ENCODE peak calls at places on chromosomes 7 and 10, in eight cellular contexts. One of them, this sample, is unnamed.

GRCh38 chr7:25739096-25739495 is 412.9 kb upstream of the NFE2L3 start:
- DNase-seq in AG09309: no peak
- DNase-seq in coronary artery: no peak
- DNase-seq in uterus: no peak
- DNase-seq in HepG2: no peak
- DNase-seq in Calu3: no peak
- DNase-seq in endothelial cell: no peak
- DNase-seq in gastrocnemius medialis: no peak
- DNase-seq in this sample: no peak

GRCh38 chr10:130500251-130501000 is 364.2 kb downstream of the GLRX3 start:
- DNase-seq in HepG2: no peak
- DNase-seq in Calu3: no peak
- DNase-seq in coronary artery: peak; percentile 65
- DNase-seq in AG09309: no peak
- DNase-seq in uterus: no peak
- DNase-seq in endothelial cell: no peak
- DNase-seq in gastrocnemius medialis: no peak
- DNase-seq in this sample: no peak

GRCh38 chr10:118036281-118036875 is 10.4 kb downstream of the RAB11FIP2 start:
- DNase-seq in coronary artery: no peak
- DNase-seq in AG09309: peak; percentile 23
- DNase-seq in HepG2: no peak
- DNase-seq in uterus: no peak
- DNase-seq in gastrocnemius medialis: no peak
- DNase-seq in endothelial cell: no peak
- DNase-seq in Calu3: no peak
- DNase-seq in this sample: no peak

GRCh38 chr10:68067508-68067907 is 7.6 kb downstream of the HERC4 start:
- DNase-seq in endothelial cell: no peak
- DNase-seq in HepG2: no peak
- DNase-seq in gastrocnemius medialis: no peak
- DNase-seq in coronary artery: no peak
- DNase-seq in AG09309: no peak
- DNase-seq in uterus: no peak
- DNase-seq in Calu3: no peak
- DNase-seq in this sample: no peak

GRCh38 chr10:132054564-132054963 is 11.2 kb upstream of the JAKMIP3 start:
- DNase-seq in HepG2: no peak
- DNase-seq in AG09309: no peak
- DNase-seq in Calu3: no peak
- DNase-seq in coronary artery: no peak
- DNase-seq in endothelial cell: peak; percentile 53
- DNase-seq in uterus: no peak
- DNase-seq in gastrocnemius medialis: no peak
- DNase-seq in this sample: no peak

GRCh38 chr7:29239638-29240037 is 45.1 kb downstream of the CHN2 start:
- DNase-seq in endothelial cell: no peak
- DNase-seq in HepG2: no peak
- DNase-seq in uterus: no peak
- DNase-seq in AG09309: no peak
- DNase-seq in gastrocnemius medialis: no peak
- DNase-seq in Calu3: peak; percentile 67
- DNase-seq in coronary artery: no peak
- DNase-seq in this sample: no peak

GRCh38 chr10:15084502-15084922 is 4.1 kb downstream of the ACBD7 start:
- DNase-seq in Calu3: peak; percentile 67
- DNase-seq in gastrocnemius medialis: no peak
- DNase-seq in uterus: peak; percentile 35
- DNase-seq in coronary artery: no peak
- DNase-seq in endothelial cell: no peak
- DNase-seq in AG09309: peak; percentile 92
- DNase-seq in HepG2: peak; percentile 98
- DNase-seq in this sample: peak; percentile 94

GRCh38 chr10:75110006-75110632 is 1.3 kb upstream of the SAMD8 start:
- DNase-seq in coronary artery: no peak
- DNase-seq in gastrocnemius medialis: no peak
- DNase-seq in AG09309: no peak
- DNase-seq in endothelial cell: no peak
- DNase-seq in HepG2: no peak
- DNase-seq in Calu3: no peak
- DNase-seq in uterus: no peak
- DNase-seq in this sample: no peak

GRCh38 chr7:150926066-150926465 is 52.1 kb downstream of the KCNH2 start:
- DNase-seq in Calu3: no peak
- DNase-seq in HepG2: no peak
- DNase-seq in gastrocnemius medialis: no peak
- DNase-seq in uterus: no peak
- DNase-seq in coronary artery: peak; percentile 49
- DNase-seq in endothelial cell: no peak
- DNase-seq in AG09309: no peak
- DNase-seq in this sample: no peak

GRCh38 chr10:103067951-103068350 is 125.1 kb downstream of the NT5C2 start:
- DNase-seq in HepG2: no peak
- DNase-seq in uterus: no peak
- DNase-seq in endothelial cell: no peak
- DNase-seq in gastrocnemius medialis: no peak
- DNase-seq in AG09309: no peak
- DNase-seq in Calu3: no peak
- DNase-seq in coronary artery: no peak
- DNase-seq in this sample: no peak

GRCh38 chr7:46202379-46202778 is 281.3 kb upstream of the IGFBP3 start:
- DNase-seq in Calu3: no peak
- DNase-seq in gastrocnemius medialis: no peak
- DNase-seq in HepG2: no peak
- DNase-seq in coronary artery: no peak
- DNase-seq in endothelial cell: no peak
- DNase-seq in AG09309: no peak
- DNase-seq in uterus: no peak
- DNase-seq in this sample: peak; percentile 49

GRCh38 chr10:23439920-23440875 is 1.3 kb downstream of the OTUD1 start:
- DNase-seq in gastrocnemius medialis: no peak
- DNase-seq in coronary artery: peak; percentile 78
- DNase-seq in Calu3: peak; percentile 35
- DNase-seq in HepG2: no peak
- DNase-seq in endothelial cell: peak; percentile 20
- DNase-seq in AG09309: peak; percentile 3
- DNase-seq in uterus: peak; percentile 28
- DNase-seq in this sample: peak; percentile 46

GRCh38 chr7:441713-442421 is 77.8 kb downstream of the PDGFA start:
- DNase-seq in endothelial cell: no peak
- DNase-seq in AG09309: no peak
- DNase-seq in coronary artery: no peak
- DNase-seq in gastrocnemius medialis: peak; percentile 73
- DNase-seq in uterus: no peak
- DNase-seq in HepG2: no peak
- DNase-seq in Calu3: no peak
- DNase-seq in this sample: no peak

GRCh38 chr10:82256275-82256674 is 381.3 kb downstream of the NRG3 start:
- DNase-seq in HepG2: no peak
- DNase-seq in coronary artery: no peak
- DNase-seq in Calu3: no peak
- DNase-seq in uterus: no peak
- DNase-seq in AG09309: no peak
- DNase-seq in gastrocnemius medialis: no peak
- DNase-seq in endothelial cell: no peak
- DNase-seq in this sample: no peak

GRCh38 chr7:2066251-2066919 is 166.4 kb downstream of the MAD1L1 start:
- DNase-seq in Calu3: no peak
- DNase-seq in gastrocnemius medialis: no peak
- DNase-seq in uterus: no peak
- DNase-seq in coronary artery: no peak
- DNase-seq in HepG2: no peak
- DNase-seq in AG09309: no peak
- DNase-seq in endothelial cell: no peak
- DNase-seq in this sample: no peak

GRCh38 chr7:39703143-39703542 is 79.8 kb downstream of the RALA start:
- DNase-seq in coronary artery: no peak
- DNase-seq in uterus: no peak
- DNase-seq in Calu3: no peak
- DNase-seq in AG09309: no peak
- DNase-seq in HepG2: no peak
- DNase-seq in gastrocnemius medialis: no peak
- DNase-seq in endothelial cell: no peak
- DNase-seq in this sample: no peak

GRCh38 chr10:129501652-129502436 is 34.8 kb downstream of the MGMT start:
- DNase-seq in gastrocnemius medialis: no peak
- DNase-seq in AG09309: no peak
- DNase-seq in coronary artery: no peak
- DNase-seq in Calu3: no peak
- DNase-seq in HepG2: no peak
- DNase-seq in uterus: no peak
- DNase-seq in endothelial cell: no peak
- DNase-seq in this sample: no peak

GRCh38 chr7:77674878-77675277 is 21.4 kb upstream of the RSBN1L start:
- DNase-seq in gastrocnemius medialis: no peak
- DNase-seq in Calu3: peak; percentile 57
- DNase-seq in AG09309: no peak
- DNase-seq in coronary artery: no peak
- DNase-seq in uterus: no peak
- DNase-seq in HepG2: no peak
- DNase-seq in endothelial cell: no peak
- DNase-seq in this sample: peak; percentile 58

GRCh38 chr10:95480102-95480900 is 80.9 kb downstream of the SORBS1 start:
- DNase-seq in uterus: peak; percentile 51
- DNase-seq in HepG2: no peak
- DNase-seq in gastrocnemius medialis: no peak
- DNase-seq in endothelial cell: peak; percentile 61
- DNase-seq in Calu3: no peak
- DNase-seq in coronary artery: no peak
- DNase-seq in AG09309: no peak
- DNase-seq in this sample: no peak

GRCh38 chr7:118573065-118573464 is 348.6 kb downstream of the ANKRD7 start:
- DNase-seq in AG09309: no peak
- DNase-seq in coronary artery: no peak
- DNase-seq in uterus: no peak
- DNase-seq in gastrocnemius medialis: peak; percentile 26
- DNase-seq in endothelial cell: no peak
- DNase-seq in HepG2: no peak
- DNase-seq in Calu3: no peak
- DNase-seq in this sample: no peak

GRCh38 chr7:90582164-90582563 is 14.0 kb upstream of the CDK14 start:
- DNase-seq in HepG2: no peak
- DNase-seq in endothelial cell: no peak
- DNase-seq in Calu3: no peak
- DNase-seq in gastrocnemius medialis: no peak
- DNase-seq in AG09309: no peak
- DNase-seq in coronary artery: no peak
- DNase-seq in uterus: no peak
- DNase-seq in this sample: no peak

DNA sequence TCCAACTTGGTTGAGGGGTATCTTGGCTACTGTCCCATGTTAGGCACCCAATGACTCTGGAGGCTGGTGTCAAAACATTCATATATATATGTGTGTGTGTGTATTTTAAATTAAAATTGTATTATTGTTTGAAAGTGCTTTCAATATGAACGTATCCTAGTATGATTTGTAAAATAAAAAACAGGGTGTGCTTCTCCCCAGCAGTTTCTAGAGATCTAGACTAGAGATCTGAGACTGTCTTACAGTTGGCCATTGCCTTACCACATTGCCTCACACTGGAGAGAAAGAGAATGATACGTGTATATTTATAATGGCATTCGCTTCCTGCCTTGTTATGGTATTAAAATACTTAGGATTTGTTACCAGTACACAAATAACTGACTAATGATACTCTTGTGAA is 1.2 kb downstream of the BAG3 start:
- DNase-seq in AG09309: peak; percentile 48
- DNase-seq in endothelial cell: no peak
- DNase-seq in Calu3: peak; percentile 5
- DNase-seq in coronary artery: no peak
- DNase-seq in uterus: no peak
- DNase-seq in gastrocnemius medialis: no peak
- DNase-seq in HepG2: peak; percentile 35
- DNase-seq in this sample: peak; percentile 78
- TF ChIP-seq CTCF in AG09309: peak; percentile 22
- TF ChIP-seq CTCF in endothelial cell: no peak
- TF ChIP-seq CTCF in Calu3: no peak
- TF ChIP-seq CTCF in coronary artery: no peak
- TF ChIP-seq CTCF in uterus: no peak
- TF ChIP-seq CTCF in gastrocnemius medialis: no peak
- TF ChIP-seq CTCF in HepG2: peak; percentile 43
- TF ChIP-seq CTCF in this sample: peak; percentile 49

GRCh38 chr7:4226166-4226857 is 455.8 kb upstream of the FOXK1 start:
- DNase-seq in uterus: no peak
- DNase-seq in endothelial cell: no peak
- DNase-seq in HepG2: peak; percentile 8
- DNase-seq in Calu3: no peak
- DNase-seq in gastrocnemius medialis: no peak
- DNase-seq in coronary artery: no peak
- DNase-seq in AG09309: no peak
- DNase-seq in this sample: no peak
- TF ChIP-seq CTCF in uterus: no peak
- TF ChIP-seq CTCF in endothelial cell: no peak
- TF ChIP-seq CTCF in HepG2: peak; percentile 53
- TF ChIP-seq CTCF in Calu3: no peak
- TF ChIP-seq CTCF in gastrocnemius medialis: no peak
- TF ChIP-seq CTCF in coronary artery: no peak
- TF ChIP-seq CTCF in AG09309: no peak
- TF ChIP-seq CTCF in this sample: no peak

GRCh38 chr7:55964261-55964801 is at the start of gene NIPSNAP2:
- DNase-seq in gastrocnemius medialis: peak; percentile 16
- DNase-seq in uterus: peak; percentile 63
- DNase-seq in coronary artery: no peak
- DNase-seq in Calu3: peak; percentile 87
- DNase-seq in AG09309: no peak
- DNase-seq in endothelial cell: peak; percentile 84
- DNase-seq in HepG2: no peak
- DNase-seq in this sample: peak; percentile 13
- TF ChIP-seq CTCF in gastrocnemius medialis: peak; percentile 90
- TF ChIP-seq CTCF in uterus: peak; percentile 97
- TF ChIP-seq CTCF in coronary artery: peak; percentile 48
- TF ChIP-seq CTCF in Calu3: peak; percentile 70
- TF ChIP-seq CTCF in AG09309: peak; percentile 38
- TF ChIP-seq CTCF in endothelial cell: peak; percentile 75
- TF ChIP-seq CTCF in HepG2: peak; percentile 54
- TF ChIP-seq CTCF in this sample: peak; percentile 75

DNA sequence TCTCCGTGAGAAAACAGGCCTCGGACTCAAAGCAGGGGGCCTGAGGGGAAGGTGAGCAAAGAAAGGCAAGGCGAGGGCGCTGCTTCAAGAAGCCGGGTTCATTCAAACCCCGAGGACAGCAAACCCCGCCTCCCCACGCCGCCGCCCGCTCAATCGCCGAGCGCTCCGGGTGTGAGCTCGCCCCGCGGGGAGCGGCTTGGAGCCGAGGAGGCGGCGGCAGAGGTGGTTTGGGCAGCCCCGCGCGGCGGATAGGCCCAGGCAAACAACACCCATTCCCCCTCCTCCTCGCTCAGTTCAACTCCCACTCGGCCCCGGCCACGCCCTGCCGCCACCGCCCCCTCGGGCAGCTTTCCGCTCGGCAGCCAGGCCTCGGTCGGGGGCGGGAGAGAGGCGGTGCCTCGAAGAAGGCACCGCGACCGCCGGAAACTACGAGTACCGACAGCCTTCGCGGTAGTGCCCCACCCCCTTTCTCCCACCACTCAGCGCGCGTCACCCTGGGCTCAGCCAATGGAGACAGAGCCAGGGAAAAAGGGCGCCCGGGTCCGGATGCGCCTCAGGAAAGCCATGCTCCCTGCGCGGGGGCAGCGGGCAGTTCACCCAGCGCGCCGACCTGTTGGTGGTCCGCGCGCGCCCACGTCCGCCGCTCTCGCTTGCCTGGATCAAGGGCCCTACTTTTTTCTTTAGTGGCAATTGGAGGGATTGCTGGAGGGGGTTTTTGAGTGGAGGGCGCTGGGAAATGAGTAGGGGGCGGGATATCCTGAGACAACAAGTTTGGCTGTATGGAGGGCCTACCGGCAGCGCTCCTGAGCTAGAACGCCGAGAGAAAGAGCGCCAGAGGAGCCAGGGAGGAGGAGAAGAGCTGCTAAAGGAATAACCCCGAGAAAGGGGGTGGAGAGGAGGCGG is 674 bp upstream of the SP4 start:
- DNase-seq in gastrocnemius medialis: peak; percentile 98
- DNase-seq in endothelial cell: peak; percentile 99
- DNase-seq in AG09309: peak; percentile 91
- DNase-seq in Calu3: peak; percentile 100
- DNase-seq in coronary artery: peak; percentile 99
- DNase-seq in HepG2: peak; percentile 94
- DNase-seq in uterus: peak; percentile 99
- DNase-seq in this sample: peak; percentile 98
- TF ChIP-seq CTCF in gastrocnemius medialis: peak; percentile 8
- TF ChIP-seq CTCF in endothelial cell: no peak
- TF ChIP-seq CTCF in AG09309: peak; percentile 5
- TF ChIP-seq CTCF in Calu3: no peak
- TF ChIP-seq CTCF in coronary artery: no peak
- TF ChIP-seq CTCF in HepG2: peak; percentile 13
- TF ChIP-seq CTCF in uterus: peak; percentile 46
- TF ChIP-seq CTCF in this sample: peak; percentile 20